ENCODE peak calls at places on chromosomes 6 and 20, in eight cellular contexts. U is neural progenitor cell, Q is left lung, W is transverse colon, X is keratinocyte, E is GM23338, P is AG04450, Z is suprapubic skin. G is an unnamed sample.

GRCh38 chr6:124054034-124054433 is 250.4 kb downstream of the NKAIN2 start:
- DNase-seq in E (no peak), Z (no peak), P (no peak), Q (no peak), X (no peak), U (no peak), W (no peak), G (no peak)

GRCh38 chr6:147738516-147739187 is 230.2 kb downstream of the SAMD5 start:
- DNase-seq in Z (no peak), X (no peak), Q (no peak), E (no peak), W (no peak), P (no peak), U (no peak), G (no peak)

GRCh38 chr6:143505111-143505510 is 6.4 kb downstream of the FUCA2 start:
- DNase-seq in W (no peak), X (no peak), Z (no peak), P (no peak), E (no peak), U (no peak), Q (no peak), G (no peak)

GRCh38 chr20:63370623-63371176 is 9.6 kb upstream of the CHRNA4 start:
- DNase-seq in Q (no peak), W (no peak), P (no peak), X (no peak), U (no peak), E (no peak), Z (no peak), G (no peak)

GRCh38 chr6:142518126-142518525 is 216.3 kb downstream of the ADGRG6 start:
- DNase-seq in Z (no peak), W (no peak), E (no peak), U (no peak), X (no peak), P (no peak), Q (no peak), G (no peak)

GRCh38 chr6:12012566-12013367 is 655 bp downstream of the HIVEP1 start:
- DNase-seq in Z (peak), Q (peak), U (peak), P (peak), W (peak), E (peak), X (peak), G (peak)

GRCh38 chr20:59948828-59949720 is 8.9 kb downstream of the FAM217B start:
- DNase-seq in E (peak), P (peak), U (peak), W (no peak), Q (no peak), Z (no peak), X (no peak), G (no peak)

GRCh38 chr20:23657202-23657601 is 19.4 kb upstream of the CST3 start:
- DNase-seq in Q (no peak), U (no peak), Z (no peak), E (no peak), W (no peak), P (no peak), X (no peak), G (no peak)

GRCh38 chr20:50969912-50970311 is 11.3 kb downstream of the MOCS3 start:
- DNase-seq in P (no peak), Q (no peak), W (no peak), Z (peak), U (no peak), X (no peak), E (no peak), G (no peak)

GRCh38 chr6:75345413-75345812 is 60.8 kb upstream of the TMEM30A start:
- DNase-seq in X (no peak), Z (no peak), E (no peak), P (no peak), U (peak), Q (no peak), W (no peak), G (no peak)

GRCh38 chr20:49990310-49990720 is 7.5 kb downstream of the SNAI1 start:
- DNase-seq in P (no peak), E (peak), X (no peak), Q (no peak), U (peak), Z (no peak), W (no peak), G (no peak)

GRCh38 chr6:5510734-5511133 is 249.4 kb downstream of the FARS2 start:
- DNase-seq in E (peak), X (no peak), W (no peak), P (no peak), Q (no peak), Z (no peak), U (no peak), G (no peak)

GRCh38 chr6:3137057-3137777 is 18.7 kb downstream of the BPHL start:
- DNase-seq in U (no peak), Z (no peak), E (no peak), P (no peak), W (no peak), Q (no peak), X (no peak), G (no peak)

GRCh38 chr20:45735988-45736387 is 13.8 kb downstream of the SPINT4 start:
- DNase-seq in P (no peak), E (no peak), Q (no peak), Z (no peak), U (no peak), X (no peak), W (no peak), G (no peak)

GRCh38 chr20:53611449-53611894 is 17.8 kb upstream of the ZNF217 start:
- DNase-seq in X (peak), P (peak), Q (peak), W (peak), U (peak), E (peak), Z (peak), G (no peak)

GRCh38 chr20:50151034-50151743 is 2.3 kb downstream of the PEDS1 start:
- DNase-seq in P (no peak), Z (no peak), W (peak), X (no peak), U (no peak), Q (peak), E (peak), G (no peak)

GRCh38 chr6:37638414-37639079 is 59.1 kb downstream of the MDGA1 start:
- DNase-seq in E (no peak), P (no peak), U (no peak), X (no peak), W (no peak), Z (no peak), Q (no peak), G (no peak)

GRCh38 chr6:23637296-23637695 is 488.7 kb upstream of the NRSN1 start:
- DNase-seq in Z (no peak), W (no peak), X (no peak), Q (no peak), E (no peak), U (no peak), P (no peak), G (no peak)

GRCh38 chr6:137767931-137768690 is 98.9 kb upstream of the TNFAIP3 start:
- DNase-seq in U (no peak), P (no peak), E (no peak), Q (no peak), W (no peak), Z (no peak), X (no peak), G (no peak)

GRCh38 chr6:168326294-168327261 is 7.0 kb upstream of the DACT2 start:
- DNase-seq in W (no peak), X (no peak), P (no peak), Z (no peak), Q (no peak), E (peak), U (peak), G (no peak)

GRCh38 chr6:62445521-62445920 is 159.5 kb upstream of the KHDRBS2 start:
- DNase-seq in U (no peak), P (no peak), Z (no peak), W (no peak), E (no peak), Q (no peak), X (no peak), G (no peak)

GRCh38 chr6:137847748-137848147 is 19.3 kb upstream of the TNFAIP3 start:
- DNase-seq in W (no peak), P (no peak), Z (no peak), E (no peak), X (no peak), U (no peak), Q (no peak), G (no peak)

GRCh38 chr20:63696311-63696627 is 183 bp upstream of the TNFRSF6B start:
- DNase-seq in X (peak), W (peak), E (peak), Z (peak), Q (no peak), P (no peak), U (peak), G (peak)

GRCh38 chr20:62141397-62142251 is 1.6 kb downstream of the PSMA7 start:
- DNase-seq in W (no peak), E (peak), X (no peak), P (no peak), U (peak), Z (no peak), Q (no peak), G (no peak)

GRCh38 chr6:21947751-21948386 is 349.0 kb downstream of the PRL start:
- DNase-seq in P (no peak), U (no peak), Z (no peak), W (no peak), Q (no peak), E (no peak), X (no peak), G (no peak)

GRCh38 chr6:40582892-40583291 is 4.3 kb downstream of the LRFN2 start:
- DNase-seq in Z (no peak), Q (no peak), W (no peak), P (no peak), E (peak), U (no peak), X (no peak), G (no peak)

GRCh38 chr20:63706852-63707557 is 771 bp downstream of the ARFRP1 start:
- DNase-seq in Q (peak), X (no peak), Z (peak), P (no peak), E (peak), W (peak), U (peak), G (peak)

GRCh38 chr6:104955491-104955890 is 1.4 kb upstream of the LIN28B start:
- DNase-seq in Z (no peak), P (no peak), U (peak), E (peak), X (no peak), W (no peak), Q (no peak), G (no peak)

GRCh38 chr20:63641146-63641791 is 12.0 kb downstream of the STMN3 start:
- DNase-seq in W (peak), E (peak), U (no peak), P (no peak), X (no peak), Q (no peak), Z (no peak), G (peak)

GRCh38 chr20:59055302-59055701 is 12.7 kb upstream of the PRELID3B start:
- DNase-seq in W (no peak), Q (no peak), X (no peak), U (no peak), P (no peak), E (no peak), Z (no peak), G (no peak)

GRCh38 chr6:154462425-154462824 is 48.1 kb downstream of the CNKSR3 start:
- DNase-seq in W (no peak), Z (no peak), P (no peak), E (no peak), Q (no peak), X (no peak), U (no peak), G (no peak)

GRCh38 chr6:151765444-151765886 is 42.0 kb upstream of the ESR1 start:
- DNase-seq in P (peak), Q (no peak), U (peak), X (peak), Z (no peak), E (peak), W (peak), G (no peak)

GRCh38 chr6:105932440-105932839 is 153.7 kb upstream of the PRDM1 start:
- DNase-seq in U (no peak), X (no peak), W (no peak), P (peak), E (no peak), Q (no peak), Z (no peak), G (no peak)

GRCh38 chr20:22511943-22512910 is 72.1 kb downstream of the FOXA2 start:
- DNase-seq in E (peak), Z (no peak), W (peak), Q (peak), U (peak), P (no peak), X (no peak), G (peak)

GRCh38 chr6:32716396-32716795 is 24.8 kb upstream of the HLA-DQA2 start:
- DNase-seq in Q (no peak), P (no peak), X (no peak), Z (no peak), W (no peak), E (no peak), U (no peak), G (no peak)

DNA sequence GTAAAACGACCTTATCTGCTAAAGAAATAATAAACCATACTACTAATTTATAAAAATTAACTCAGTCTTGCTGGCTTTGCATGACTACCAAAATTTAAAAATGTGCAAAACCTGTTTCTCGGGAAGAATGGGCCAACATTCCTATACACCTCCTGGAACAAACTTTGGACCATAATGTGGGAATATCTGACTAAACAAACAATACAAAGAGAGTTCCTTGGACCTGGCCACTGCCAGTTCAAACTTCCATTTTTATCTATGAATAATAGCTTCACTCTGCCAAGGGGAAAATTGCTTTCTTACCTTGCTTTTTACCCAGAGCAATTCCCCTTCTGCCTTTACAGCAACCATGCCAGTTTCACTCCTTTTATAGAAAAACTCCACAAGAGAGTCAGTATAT is 38.7 kb upstream of the POU5F1 start:
- DNase-seq in E (no peak), X (no peak), P (no peak), W (no peak), Z (no peak), Q (no peak), U (no peak), G (no peak)
- H3K27ac ChIP-seq in E (no peak), X (no peak), P (no peak), W (no peak), Z (no peak), Q (no peak), U (no peak), G (no peak)

GRCh38 chr6:79943133-79943532 is 4.2 kb downstream of the ELOVL4 start:
- DNase-seq in U (no peak), P (no peak), Q (no peak), X (no peak), W (no peak), E (peak), Z (no peak), G (no peak)
- H3K4me3 ChIP-seq in U (no peak), P (no peak), Q (no peak), X (no peak), W (no peak), E (no peak), Z (no peak), G (no peak)

DNA sequence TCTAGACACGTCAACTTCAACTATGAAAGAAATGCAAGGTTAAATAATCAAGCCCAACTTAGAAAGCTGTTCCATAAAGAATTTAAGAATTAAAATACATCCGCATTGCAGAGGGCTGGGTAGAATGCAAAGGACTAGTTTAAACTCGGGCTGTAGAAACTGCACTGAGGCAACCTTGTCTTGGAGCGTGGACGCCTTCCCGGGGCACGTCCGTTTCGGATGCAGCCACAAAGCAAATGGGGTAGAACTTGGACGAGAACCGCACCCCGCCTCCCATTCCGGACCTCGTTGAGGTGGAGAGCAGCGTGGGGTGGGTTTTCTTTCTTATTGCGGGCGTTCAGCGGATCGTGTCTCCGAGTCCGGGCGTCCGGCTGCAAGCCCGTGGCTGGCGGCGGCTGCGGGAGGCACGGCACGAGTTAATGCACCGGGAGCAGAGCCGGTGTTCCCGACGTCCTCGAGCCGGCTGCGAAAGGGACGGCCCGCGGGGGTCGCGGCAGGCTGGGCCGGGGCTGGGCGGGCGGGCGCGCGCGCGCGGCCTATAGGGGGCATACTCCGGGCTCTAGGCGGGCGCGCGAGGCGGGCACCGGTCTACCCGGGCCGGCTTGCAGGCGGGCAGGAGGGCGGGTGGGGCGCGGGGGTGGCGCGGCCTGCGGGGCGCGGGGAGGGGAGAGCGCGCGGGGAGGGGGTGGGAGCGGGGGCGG is 2.0 kb downstream of the JARID2 start:
- DNase-seq in E (peak), Q (peak), X (no peak), Z (peak), W (peak), P (no peak), U (peak), G (peak)
- TF ChIP-seq CTCF in E (no peak), Q (peak), X (no peak), Z (peak), W (peak), P (no peak), U (peak), G (peak)

DNA sequence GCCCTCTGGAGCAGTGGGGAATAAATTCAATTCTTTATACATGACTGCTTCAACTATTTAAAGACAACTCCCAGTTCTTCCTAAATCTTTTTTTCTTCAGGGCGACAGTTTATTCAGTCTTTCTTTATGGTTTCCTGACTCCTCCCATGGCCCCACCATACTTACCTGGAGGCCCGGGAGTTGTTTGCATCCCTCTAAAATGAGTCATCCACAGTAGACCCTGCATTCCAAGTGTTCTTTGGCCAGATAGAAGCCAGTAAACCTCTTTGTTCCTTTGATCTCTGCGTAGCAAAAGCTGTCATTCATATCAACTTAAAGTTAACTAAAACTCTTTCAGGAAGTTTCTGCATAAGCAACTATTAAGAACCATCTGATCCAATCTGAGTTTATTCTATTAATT is 73.5 kb downstream of the LCA5 start:
- DNase-seq in Q (no peak), E (peak), P (no peak), U (peak), X (peak), Z (no peak), W (no peak), G (no peak)
- H3K27ac ChIP-seq in Q (no peak), E (no peak), P (no peak), U (no peak), X (no peak), Z (no peak), W (no peak), G (no peak)

DNA sequence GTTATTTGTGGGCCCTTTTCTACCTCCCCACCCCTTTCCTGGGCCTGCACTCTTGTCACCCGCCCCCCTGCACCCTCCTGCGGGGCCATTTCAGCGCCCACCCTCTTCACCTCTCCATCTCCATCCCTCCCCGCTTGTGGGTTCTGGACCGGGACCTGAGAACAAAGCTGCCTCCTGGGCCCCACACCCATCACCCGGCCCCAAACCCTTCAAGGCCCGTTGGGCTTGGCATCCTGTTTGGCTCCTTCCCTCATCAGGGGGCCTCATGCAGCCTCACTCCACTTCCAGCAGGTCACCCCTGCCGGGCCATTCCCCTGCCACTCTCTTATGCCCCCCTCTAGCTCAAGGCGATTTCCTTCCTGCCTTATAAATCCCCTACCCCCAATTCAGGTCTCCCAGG is 67.4 kb downstream of the SRC start:
- DNase-seq in E (peak), P (no peak), W (no peak), Q (no peak), U (no peak), X (no peak), Z (no peak), G (no peak)
- H3K4me3 ChIP-seq in E (no peak), P (no peak), W (no peak), Q (no peak), U (no peak), X (no peak), Z (no peak), G (no peak)

DNA sequence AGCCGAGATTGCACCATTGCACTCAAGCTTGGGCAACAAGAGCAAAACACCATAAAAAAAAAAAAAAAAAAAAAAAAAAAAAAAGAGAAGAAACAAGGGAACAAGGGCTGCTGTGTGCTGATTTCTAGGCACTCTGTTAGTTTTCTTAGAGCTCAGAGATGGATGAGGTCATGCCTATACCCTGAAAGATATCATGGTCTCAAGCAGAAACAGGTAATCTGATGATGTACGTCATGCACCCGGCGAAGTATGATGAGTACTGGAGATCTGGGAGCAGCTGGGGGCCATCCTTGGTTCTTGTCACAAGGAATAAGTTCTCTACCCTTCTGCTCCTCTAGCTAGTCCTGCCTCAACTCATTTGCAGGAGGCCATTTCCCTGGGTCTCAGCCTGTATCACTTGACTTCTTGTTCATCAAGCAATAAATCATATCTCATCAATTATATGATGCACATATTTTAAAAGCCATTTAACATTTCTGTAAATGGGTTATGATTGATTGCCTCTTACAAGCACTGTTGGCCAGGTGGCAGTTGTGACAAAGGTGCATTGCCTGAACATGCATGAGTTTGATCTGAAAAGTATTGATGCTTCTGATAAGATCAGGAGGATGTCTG is 517.2 kb downstream of the DHX35 start:
- DNase-seq in X (no peak), W (no peak), P (no peak), Z (no peak), U (no peak), E (no peak), Q (no peak), G (no peak)
- TF ChIP-seq CTCF in X (no peak), W (no peak), P (no peak), Z (no peak), U (no peak), E (no peak), Q (no peak), G (no peak)

GRCh38 chr20:32580970-32581838 is 3.9 kb downstream of the NOL4L start:
- DNase-seq in X (no peak), E (peak), Z (no peak), Q (no peak), P (no peak), U (peak), W (no peak), G (no peak)
- H3K27ac ChIP-seq in X (no peak), E (no peak), Z (no peak), Q (no peak), P (no peak), U (no peak), W (no peak), G (no peak)

G was measured in lower lobe of right lung.